ENCODE peak calls at places on chromosomes 3 and 15, in four cellular contexts. L is GM12878, S is K562, F is HCT116. I is an unnamed sample.

GRCh38 chr3:43865376-43865775 is 174.6 kb downstream of the ABHD5 start:
- DNase-seq in L (no peak), S (no peak), F (no peak), I (no peak)

GRCh38 chr3:126537116-126537729 is 13.3 kb downstream of the CHST13 start:
- DNase-seq in L (no peak), F (no peak), S (no peak), I (no peak)

GRCh38 chr3:169744332-169745054 is 20.4 kb downstream of the TERC start:
- DNase-seq in F (no peak), S (no peak), L (no peak), I (peak; percentile 62)

GRCh38 chr3:15295506-15295905 is 36.9 kb downstream of the SH3BP5 start:
- DNase-seq in S (no peak), F (no peak), L (no peak), I (no peak)

GRCh38 chr3:150727653-150728502 is 24.2 kb upstream of the ERICH6 start:
- DNase-seq in F (no peak), S (peak; percentile 77), L (no peak), I (peak; percentile 31)

GRCh38 chr3:124660606-124661005 is 69.6 kb upstream of the UMPS start:
- DNase-seq in L (no peak), S (no peak), F (no peak), I (no peak)

GRCh38 chr15:41258706-41259471 is 27.8 kb downstream of the CHP1 start:
- DNase-seq in L (peak; percentile 31), F (no peak), S (peak; percentile 14), I (peak; percentile 34)

GRCh38 chr3:42063886-42064285 is 27.3 kb upstream of the TRAK1 start:
- DNase-seq in S (no peak), F (no peak), L (no peak), I (no peak)

GRCh38 chr3:171970301-171970788 is 69.0 kb upstream of the FNDC3B start:
- DNase-seq in S (peak; percentile 45), L (no peak), F (no peak), I (no peak)

GRCh38 chr3:196138464-196138863 is 56.6 kb upstream of the TFRC start:
- DNase-seq in F (no peak), L (no peak), S (no peak), I (no peak)

GRCh38 chr3:51338632-51339031 is 46.5 kb upstream of the MANF start:
- DNase-seq in S (no peak), F (no peak), L (no peak), I (no peak)

GRCh38 chr3:31157893-31158620 is 263.6 kb upstream of the GADL1 start:
- DNase-seq in F (no peak), L (no peak), S (no peak), I (peak; percentile 32)

GRCh38 chr3:170221924-170222646 is at the start of gene PRKCI:
- DNase-seq in F (peak; percentile 97), L (peak; percentile 79), S (peak; percentile 97), I (peak; percentile 100)

GRCh38 chr3:182693723-182694122 is 99.6 kb upstream of the ATP11B start:
- DNase-seq in L (no peak), S (no peak), F (no peak), I (no peak)

DNA sequence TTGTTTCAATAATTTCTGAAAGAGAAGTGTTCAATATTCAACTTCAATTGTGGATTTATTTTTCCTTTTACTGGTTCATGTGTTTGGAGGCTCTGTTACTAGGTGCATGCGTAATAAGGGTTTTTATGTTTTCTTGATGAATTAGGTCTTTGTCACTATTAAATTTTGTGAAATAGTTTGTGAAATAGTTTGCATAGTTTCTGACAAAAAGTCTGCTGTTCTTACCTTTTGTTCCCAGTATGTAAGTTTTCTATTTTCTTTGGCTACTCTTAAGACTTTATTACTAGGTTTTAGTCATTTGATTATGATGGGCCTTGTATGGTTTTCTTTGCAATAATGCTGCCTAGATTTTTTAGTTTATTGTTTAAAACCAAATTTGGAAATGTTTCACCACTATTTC is 38.0 kb downstream of the MEF2A start:
- DNase-seq in L (no peak), S (no peak), F (no peak), I (no peak)
- TF ChIP-seq JUND in L (no peak), S (no peak), F (no peak), I (no peak)

GRCh38 chr15:34275154-34275553 is 50.3 kb downstream of the EMC4 start:
- DNase-seq in S (no peak), F (no peak), L (no peak), I (no peak)

GRCh38 chr15:34275721-34276120 is 50.9 kb downstream of the EMC4 start:
- DNase-seq in S (no peak), L (no peak), F (no peak), I (no peak)

GRCh38 chr15:34266751-34267150 is 41.9 kb downstream of the EMC4 start:
- DNase-seq in L (no peak), S (no peak), F (no peak), I (no peak)

DNA sequence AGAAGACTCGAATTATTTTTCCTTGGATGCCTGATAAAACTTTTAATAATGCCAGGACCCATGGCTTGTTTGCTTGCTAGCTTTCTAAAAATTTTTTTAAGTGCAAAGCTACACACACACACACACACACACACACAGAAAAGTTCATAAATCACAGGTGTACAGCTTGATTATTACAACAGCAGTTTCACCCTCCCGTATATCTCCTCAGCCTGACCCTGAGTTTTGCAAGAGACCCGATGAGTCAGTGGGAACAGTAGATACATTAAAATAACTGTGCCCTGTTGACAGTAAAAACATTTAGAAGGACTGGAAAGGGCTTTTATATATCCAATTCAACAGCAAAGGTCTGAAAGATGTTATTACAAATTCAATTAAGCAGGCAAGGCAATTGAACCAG is 46.7 kb downstream of the EMC4 start:
- DNase-seq in L (no peak), F (no peak), S (no peak), I (no peak)
- TF ChIP-seq JUND in L (no peak), F (no peak), S (no peak), I (no peak)

GRCh38 chr15:68302729-68303128 is 25.2 kb downstream of the FEM1B start:
- DNase-seq in S (no peak), L (no peak), F (no peak), I (no peak)
- TF ChIP-seq JUND in S (no peak), L (no peak), F (no peak), I (no peak)

GRCh38 chr3:60746690-60747416 is 504.4 kb downstream of the FHIT start:
- DNase-seq in S (no peak), L (no peak), F (no peak), I (no peak)
- TF ChIP-seq JUND in S (no peak), L (no peak), F (no peak), I (no peak)

GRCh38 chr3:197942956-197943556 is 6.9 kb upstream of the RPL35A start:
- DNase-seq in S (peak; percentile 45), L (no peak), F (peak; percentile 61), I (no peak)
- TF ChIP-seq JUND in S (no peak), L (no peak), F (no peak), I (no peak)

DNA sequence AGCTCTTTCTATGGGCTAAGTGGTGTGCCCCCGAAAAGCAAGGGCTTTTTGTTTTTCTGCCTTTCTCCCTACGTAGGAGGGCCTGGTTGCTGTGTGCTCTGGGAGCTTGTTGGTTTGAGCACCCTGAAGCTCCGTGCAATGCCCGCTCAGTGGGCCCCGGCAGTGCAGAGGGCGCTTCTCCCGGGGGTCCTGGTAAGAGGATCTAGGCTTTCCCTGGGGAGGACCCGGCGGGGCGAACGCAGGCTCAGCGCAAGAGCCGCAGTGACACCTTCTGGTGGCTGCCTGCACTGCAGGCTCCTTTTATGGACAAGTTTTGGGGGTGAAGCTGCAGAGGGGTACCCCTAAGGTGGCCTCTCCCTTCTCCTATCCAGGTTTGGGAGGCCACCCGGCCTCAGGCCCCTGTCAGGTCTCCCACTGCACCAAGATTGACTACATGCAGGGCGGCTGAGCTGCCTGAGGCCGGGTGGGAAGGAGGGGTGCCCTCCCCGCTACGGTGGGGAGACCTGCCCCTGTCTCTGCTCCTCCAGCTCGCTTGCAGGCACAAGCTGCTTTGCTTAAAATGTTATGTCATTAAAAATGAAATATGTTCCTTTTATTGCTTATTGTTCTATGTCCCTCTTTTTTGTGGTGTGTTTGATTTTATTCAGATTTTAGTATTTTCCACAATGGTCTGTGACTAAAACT is 387.9 kb downstream of the GABRG3 start:
- DNase-seq in S (peak; percentile 49), F (no peak), L (no peak), I (no peak)
- TF ChIP-seq JUND in S (no peak), F (no peak), L (no peak), I (no peak)

GRCh38 chr15:92161039-92161670 is 232.5 kb upstream of the ST8SIA2 start:
- DNase-seq in S (no peak), F (no peak), L (peak; percentile 80), I (no peak)
- TF ChIP-seq JUND in S (no peak), F (no peak), L (peak; percentile 33), I (no peak)

I was measured in T47D.